ENCODE peak calls at places on chromosomes 13 and 19, in nine cellular contexts. D is IMR-90; Q is heart left ventricle; F is CD8-positive, alpha-beta T cell; M is endodermal cell; G is fibroblast of lung; X is breast epithelium; V is thoracic aorta; C is astrocyte. T is an unnamed sample.

GRCh38 chr19:46368116-46368515 is 21.2 kb downstream of the PPP5C start:
- DNase-seq in D (no peak), Q (no peak), F (no peak), M (no peak), G (no peak), X (no peak), V (no peak), C (no peak), T (no peak)

GRCh38 chr19:5049561-5049960 is 80.6 kb downstream of the KDM4B start:
- DNase-seq in D (no peak), Q (no peak), F (no peak), M (no peak), G (no peak), X (no peak), V (no peak), C (no peak), T (no peak)

GRCh38 chr19:20154636-20155035 is 12.4 kb upstream of the ZNF486 start:
- DNase-seq in D (no peak), Q (no peak), F (no peak), M (no peak), G (no peak), X (peak; percentile 86), V (no peak), C (no peak), T (no peak)

GRCh38 chr13:62040078-62040477 is 624.4 kb upstream of the PCDH20 start:
- DNase-seq in D (no peak), Q (no peak), F (no peak), M (no peak), G (no peak), X (no peak), V (no peak), C (no peak), T (no peak)

GRCh38 chr13:104614746-104615145 is 1548.5 kb upstream of the SLC10A2 start:
- DNase-seq in D (no peak), Q (no peak), F (no peak), M (no peak), G (no peak), X (no peak), V (no peak), C (no peak), T (no peak)

GRCh38 chr13:71522976-71523517 is 344.0 kb downstream of the DACH1 start:
- DNase-seq in D (no peak), Q (no peak), F (no peak), M (no peak), G (no peak), X (no peak), V (no peak), C (no peak), T (no peak)

GRCh38 chr13:36788276-36788675 is 30.7 kb upstream of the RFXAP start:
- DNase-seq in D (peak; percentile 47), Q (no peak), F (no peak), M (no peak), G (peak; percentile 82), X (no peak), V (no peak), C (peak; percentile 77), T (no peak)

GRCh38 chr19:17835182-17836006 is 12.4 kb downstream of the JAK3 start:
- DNase-seq in D (no peak), Q (no peak), F (no peak), M (no peak), G (no peak), X (no peak), V (no peak), C (no peak), T (peak; percentile 42)

GRCh38 chr19:29858000-29858596 is 46.3 kb downstream of the CCNE1 start:
- DNase-seq in D (no peak), Q (no peak), F (no peak), M (peak; percentile 90), G (no peak), X (peak; percentile 53), V (no peak), C (no peak), T (peak; percentile 54)

GRCh38 chr13:37868691-37869505 is 674 bp downstream of the TRPC4 start:
- DNase-seq in D (peak; percentile 50), Q (no peak), F (no peak), M (peak; percentile 76), G (peak; percentile 58), X (no peak), V (no peak), C (peak; percentile 51), T (peak; percentile 72)

GRCh38 chr19:31257025-31257424 is 92.2 kb downstream of the TSHZ3 start:
- DNase-seq in D (no peak), Q (no peak), F (no peak), M (no peak), G (no peak), X (no peak), V (no peak), C (no peak), T (no peak)

GRCh38 chr13:114212096-114212495 is 22.6 kb upstream of the CDC16 start:
- DNase-seq in D (peak; percentile 81), Q (no peak), F (no peak), M (no peak), G (peak; percentile 65), X (no peak), V (no peak), C (peak; percentile 48), T (no peak)

GRCh38 chr13:40933508-40933907 is 85.6 kb downstream of the ELF1 start:
- DNase-seq in D (no peak), Q (no peak), F (no peak), M (no peak), G (no peak), X (no peak), V (no peak), C (no peak), T (no peak)

GRCh38 chr19:38564981-38565685 is 52.6 kb downstream of the MAP4K1 start:
- DNase-seq in D (no peak), Q (no peak), F (no peak), M (peak; percentile 69), G (peak; percentile 6), X (no peak), V (no peak), C (no peak), T (peak; percentile 5)

GRCh38 chr13:95182570-95183285 is 118.5 kb downstream of the ABCC4 start:
- DNase-seq in D (no peak), Q (no peak), F (no peak), M (no peak), G (no peak), X (no peak), V (no peak), C (no peak), T (no peak)

GRCh38 chr13:95180513-95181245 is 120.6 kb downstream of the ABCC4 start:
- DNase-seq in D (no peak), Q (no peak), F (no peak), M (no peak), G (no peak), X (no peak), V (no peak), C (no peak), T (peak; percentile 49)

GRCh38 chr13:95181586-95181985 is 119.7 kb downstream of the ABCC4 start:
- DNase-seq in D (no peak), Q (no peak), F (no peak), M (no peak), G (no peak), X (no peak), V (no peak), C (no peak), T (no peak)

GRCh38 chr13:95176611-95177259 is 124.5 kb downstream of the ABCC4 start:
- DNase-seq in D (peak; percentile 36), Q (no peak), F (no peak), M (peak; percentile 15), G (peak; percentile 93), X (no peak), V (no peak), C (peak; percentile 93), T (peak; percentile 58)
- H3K4me3 ChIP-seq in D (no peak overlapping the region), Q (no peak overlapping the region), F (no peak overlapping the region), M (no peak overlapping the region), G (no peak overlapping the region), X (no peak overlapping the region), V (no peak overlapping the region), C (no peak overlapping the region), T (no peak overlapping the region)

DNA sequence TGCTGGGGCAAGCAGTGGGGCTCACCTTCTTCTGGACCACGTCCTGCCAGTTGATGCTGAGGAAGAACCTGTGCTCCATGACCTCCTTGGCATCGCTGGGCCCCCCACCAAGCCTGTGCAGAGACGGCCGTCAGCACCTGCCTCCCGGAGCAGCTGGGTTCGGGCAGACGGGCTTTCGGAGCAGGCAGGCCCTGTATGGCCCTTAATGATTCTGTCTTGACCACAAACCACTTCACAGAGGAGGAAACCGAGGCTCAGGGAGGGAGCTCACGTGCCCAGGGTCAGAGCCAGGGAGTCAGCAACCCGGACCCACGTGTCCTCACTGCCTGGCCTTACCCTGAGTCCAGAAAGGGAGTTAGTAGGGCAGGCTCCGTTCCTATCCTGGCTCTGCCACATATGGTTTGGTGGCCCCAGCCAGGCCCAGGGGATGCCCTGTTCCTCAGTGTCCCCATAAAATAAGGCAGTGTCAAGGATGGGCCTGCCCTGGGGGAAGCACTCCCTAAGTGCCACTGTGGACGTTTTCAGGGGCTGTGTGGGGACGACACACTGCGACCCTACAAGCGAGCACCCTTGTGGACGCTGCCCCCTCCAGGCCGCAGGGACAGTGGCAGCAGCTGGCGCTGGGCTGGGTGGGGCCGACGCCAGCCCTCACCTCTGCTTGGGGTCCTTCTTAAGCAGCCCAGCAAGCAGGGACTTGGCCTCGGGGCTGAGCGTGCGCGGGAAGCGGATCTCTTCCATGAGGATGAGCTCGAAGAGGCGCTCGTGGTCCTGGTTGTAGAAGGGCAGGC is 8.9 kb upstream of the CCNP start:
- DNase-seq in D (no peak), Q (no peak), F (no peak), M (peak; percentile 76), G (no peak), X (no peak), V (no peak), C (no peak), T (no peak)
- H3K4me1 ChIP-seq in D (peaks cover 11% of the 10 kb centered on the region), Q (no peaks in the 10 kb centered on the region), F (no peaks in the 10 kb centered on the region), M (peaks cover 12% of the 10 kb centered on the region), G (peaks cover 8% of the 10 kb centered on the region), X (no peaks in the 10 kb centered on the region), V (no peaks in the 10 kb centered on the region), C (peaks cover 12% of the 10 kb centered on the region), T (peaks cover 11% of the 10 kb centered on the region)

GRCh38 chr19:49363265-49364082 is at the start of gene DKKL1:
- DNase-seq in D (peak; percentile 99), Q (peak; percentile 98), F (peak; percentile 33), M (peak; percentile 100), G (peak; percentile 97), X (peak; percentile 100), V (peak; percentile 99), C (peak; percentile 94), T (peak; percentile 100)
- TF ChIP-seq CTCF in D (peak; percentile 31), Q (no peak), F (no peak), M (peak; percentile 43), G (no peak), X (no peak), V (no peak), C (no peak), T (peak; percentile 6)

GRCh38 chr19:43779147-43779819 is 1.5 kb downstream of the KCNN4 start:
- DNase-seq in D (no peak), Q (no peak), F (no peak), M (no peak), G (no peak), X (no peak), V (no peak), C (no peak), T (no peak)
- H3K4me3 ChIP-seq in D (no peak overlapping the region), Q (no peak overlapping the region), F (peak overlapping the region; percentile 49), M (no peak overlapping the region), G (no peak overlapping the region), X (peak overlapping the region; percentile 57), V (peak overlapping the region; percentile 6), C (peak overlapping the region; percentile 13), T (no peak overlapping the region)